ENCODE peak calls at places on chromosomes 2 and 18, in five cellular contexts. F is uterus, K is PC-3, G is psoas muscle, I is RWPE2. J is an unnamed sample. For H3K9me3, the result is how much of the 10 kb centered on the place peaks cover.

GRCh38 chr2:55999790-56000189 is 76.2 kb upstream of the EFEMP1 start:
- DNase-seq in F (no peak), I (no peak), K (no peak), G (no peak), J (no peak)

GRCh38 chr18:40056085-40056484 is 1898.9 kb upstream of the PIK3C3 start:
- DNase-seq in K (no peak), G (no peak), I (no peak), F (no peak), J (no peak)

GRCh38 chr2:134917958-134918517 is 584 bp upstream of the CCNT2 start:
- DNase-seq in G (peak), F (no peak), K (peak), I (no peak), J (peak)

GRCh38 chr18:27661320-27662049 is 476.4 kb upstream of the CHST9 start:
- DNase-seq in G (no peak), F (no peak), I (no peak), K (no peak), J (no peak)

GRCh38 chr2:53750369-53750768 is 17.2 kb upstream of the CHAC2 start:
- DNase-seq in G (no peak), F (no peak), K (no peak), I (no peak), J (no peak)

GRCh38 chr2:45232824-45233223 is 223.6 kb upstream of the SIX2 start:
- DNase-seq in F (no peak), I (no peak), K (no peak), G (no peak), J (no peak)

GRCh38 chr2:130987519-130988425 is 105.5 kb downstream of the FAM168B start:
- DNase-seq in F (no peak), G (no peak), I (no peak), K (no peak), J (no peak)

GRCh38 chr2:56348382-56348781 is 164.6 kb downstream of the CCDC85A start:
- DNase-seq in F (no peak), G (no peak), I (no peak), K (no peak), J (no peak)

GRCh38 chr2:6535572-6535971 is 330.1 kb downstream of the CMPK2 start:
- DNase-seq in I (no peak), F (no peak), G (no peak), K (no peak), J (no peak)

GRCh38 chr2:204542967-204543608 is 2.2 kb upstream of the PARD3B start:
- DNase-seq in K (no peak), F (no peak), G (no peak), I (no peak), J (no peak)

GRCh38 chr2:168357799-168358504 is 98.1 kb upstream of the CERS6 start:
- DNase-seq in G (no peak), I (no peak), F (no peak), K (no peak), J (no peak)

GRCh38 chr2:53268086-53268485 is 499.5 kb upstream of the CHAC2 start:
- DNase-seq in F (no peak), I (no peak), G (no peak), K (peak), J (no peak)

GRCh38 chr2:206586609-206587008 is 55.7 kb upstream of the FAM237A start:
- DNase-seq in G (no peak), I (no peak), F (no peak), K (peak), J (no peak)

GRCh38 chr2:99420031-99420430 is 69.8 kb downstream of the REV1 start:
- DNase-seq in G (no peak), K (peak), F (no peak), I (no peak), J (no peak)

GRCh38 chr2:37472959-37473358 is 128.5 kb downstream of the QPCT start:
- DNase-seq in F (no peak), G (no peak), I (no peak), K (peak), J (no peak)

DNA sequence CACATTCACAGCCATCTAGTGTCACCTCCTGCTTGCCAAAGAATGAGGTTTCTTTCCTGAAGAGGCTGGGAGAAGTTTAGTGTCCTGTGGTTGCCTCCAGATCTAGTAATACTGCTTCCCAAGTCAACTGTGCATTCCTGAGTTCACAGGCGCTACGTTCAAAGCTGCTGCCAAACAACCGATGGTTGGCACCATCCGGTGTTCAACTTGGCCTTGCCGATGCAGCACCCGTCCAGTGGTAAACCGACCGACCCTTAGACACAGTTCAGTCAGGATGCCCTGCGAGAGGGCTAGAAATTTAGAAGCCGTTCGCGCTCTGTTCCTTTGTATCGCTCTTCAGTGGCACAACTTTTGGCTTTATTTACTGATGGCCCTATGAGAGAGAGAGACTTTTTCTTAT is 28.6 kb downstream of the RMC1 start:
- DNase-seq in K (no peak), G (no peak), F (no peak), I (no peak), J (no peak)
- H3K27ac ChIP-seq in K (no peak), G (no peak), F (no peak), I (no peak), J (no peak)

GRCh38 chr2:222301296-222301997 is 2.6 kb upstream of the PAX3 start:
- DNase-seq in K (no peak), G (no peak), F (no peak), I (no peak), J (no peak)
- H3K9me3 ChIP-seq in K (under half), G (under half), F (under half), I (under half), J (under half)

DNA sequence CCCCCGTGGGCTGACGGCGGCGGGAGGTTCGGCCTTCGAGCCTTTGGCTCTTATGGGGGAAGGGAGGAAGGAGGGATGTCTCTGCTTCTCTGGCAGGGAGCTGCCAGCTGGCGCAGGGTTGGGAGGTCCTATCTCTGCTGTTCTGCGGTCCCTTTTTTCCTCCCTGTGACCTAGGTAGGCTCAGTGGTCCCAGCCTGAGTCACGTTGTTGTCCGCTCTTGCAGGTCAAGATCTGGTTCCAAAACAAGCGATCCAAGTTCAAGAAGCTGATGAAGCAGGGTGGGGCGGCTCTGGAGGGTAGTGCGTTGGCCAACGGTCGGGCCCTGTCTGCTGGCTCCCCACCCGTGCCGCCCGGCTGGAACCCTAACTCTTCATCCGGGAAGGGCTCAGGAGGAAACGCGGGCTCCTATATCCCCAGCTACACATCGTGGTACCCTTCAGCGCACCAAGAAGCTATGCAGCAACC is 2.5 kb downstream of the DLX1 start:
- DNase-seq in I (no peak), K (no peak), G (no peak), F (no peak), J (no peak)
- H3K4me3 ChIP-seq in I (no peak), K (no peak), G (no peak), F (no peak), J (no peak)

GRCh38 chr2:85712261-85712660 is 18.1 kb downstream of the GNLY start:
- DNase-seq in F (no peak), G (no peak), K (no peak), I (no peak), J (no peak)

GRCh38 chr2:85711578-85712060 is 17.5 kb downstream of the GNLY start:
- DNase-seq in K (no peak), F (no peak), I (no peak), G (no peak), J (no peak)

GRCh38 chr2:85713836-85714235 is 19.7 kb downstream of the GNLY start:
- DNase-seq in K (no peak), I (no peak), G (no peak), F (no peak), J (no peak)

GRCh38 chr2:85714841-85715240 is 20.7 kb downstream of the GNLY start:
- DNase-seq in G (no peak), F (no peak), I (no peak), K (no peak), J (no peak)

DNA sequence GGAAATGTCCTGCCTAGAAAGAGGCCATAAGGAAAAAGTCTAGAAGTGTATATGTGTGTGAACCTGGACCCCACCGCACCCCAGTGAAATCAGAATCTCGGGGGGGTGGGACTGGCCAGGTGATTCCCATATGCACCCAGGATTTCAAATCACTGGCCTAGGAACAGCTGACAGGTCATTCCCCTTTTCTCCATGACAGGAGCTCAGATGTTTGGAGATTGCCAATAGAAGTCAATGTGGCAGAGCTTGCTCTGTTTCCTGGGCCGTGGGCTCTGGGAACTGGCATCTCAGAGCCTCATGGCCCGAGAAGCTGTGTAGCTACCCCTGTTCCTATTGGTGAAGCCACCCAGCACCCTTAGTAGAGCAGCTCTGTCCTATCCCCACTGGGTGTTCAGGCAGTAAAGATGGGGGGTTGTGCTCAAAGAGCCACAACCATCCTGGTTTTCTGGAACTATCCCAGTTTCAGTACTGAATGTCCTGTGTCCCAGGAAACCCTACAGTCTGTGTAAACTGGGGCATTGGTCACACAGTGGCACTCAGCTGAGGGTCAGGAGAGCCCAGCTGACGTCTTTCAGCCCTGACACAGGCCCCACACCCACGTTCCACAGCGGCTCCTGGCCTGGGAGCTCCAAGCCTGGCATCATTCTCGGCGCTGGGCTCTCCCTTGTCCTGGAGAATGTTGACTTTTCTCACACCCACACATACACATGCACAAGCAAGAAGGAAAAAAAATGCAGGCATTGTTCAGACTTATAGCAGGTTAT is 18.9 kb downstream of the GNLY start:
- DNase-seq in F (no peak), I (no peak), G (peak), K (peak), J (no peak)
- H3K27ac ChIP-seq in F (peak), I (no peak), G (peak), K (peak), J (no peak)

DNA sequence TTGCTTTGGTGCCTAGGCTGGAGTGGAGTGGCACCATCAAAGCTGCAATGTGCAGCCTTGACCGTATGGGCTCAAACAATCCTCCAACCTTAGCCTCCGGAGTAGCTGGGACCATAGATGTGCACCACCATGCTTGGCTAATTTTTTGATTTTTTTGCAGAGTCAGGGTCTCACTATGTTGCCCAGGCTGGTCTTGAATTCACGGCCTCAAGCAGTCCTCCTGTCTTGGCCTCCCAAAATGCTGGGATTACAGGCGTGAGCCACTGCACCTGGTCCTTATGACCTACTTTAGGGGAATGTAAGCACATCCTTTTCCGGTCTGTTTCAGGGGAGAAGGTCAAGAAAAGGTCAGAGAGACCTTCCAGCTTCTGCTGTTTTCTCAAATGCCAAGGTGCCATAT is 53.4 kb upstream of the SPRED2 start:
- DNase-seq in I (no peak), K (no peak), G (no peak), F (no peak), J (no peak)
- H3K9me3 ChIP-seq in I (under half), K (under half), G (under half), F (under half), J (under half)

GRCh38 chr2:219155054-219155644 is 5.5 kb downstream of the NHEJ1 start:
- DNase-seq in G (no peak), I (no peak), K (peak), F (no peak), J (peak)
- H3K4me3 ChIP-seq in G (no peak), I (no peak), K (no peak), F (no peak), J (no peak)

GRCh38 chr18:48693006-48693405 is 154.2 kb downstream of the CTIF start:
- DNase-seq in I (no peak), G (no peak), F (no peak), K (no peak), J (no peak)
- H3K27ac ChIP-seq in I (no peak), G (peak), F (no peak), K (no peak), J (no peak)

GRCh38 chr18:56166914-56167313 is 471.5 kb downstream of the TXNL1 start:
- DNase-seq in G (no peak), F (no peak), K (peak), I (no peak), J (no peak)
- H3K9me3 ChIP-seq in G (under half), F (under half), K (under half), I (under half), J (under half)

DNA sequence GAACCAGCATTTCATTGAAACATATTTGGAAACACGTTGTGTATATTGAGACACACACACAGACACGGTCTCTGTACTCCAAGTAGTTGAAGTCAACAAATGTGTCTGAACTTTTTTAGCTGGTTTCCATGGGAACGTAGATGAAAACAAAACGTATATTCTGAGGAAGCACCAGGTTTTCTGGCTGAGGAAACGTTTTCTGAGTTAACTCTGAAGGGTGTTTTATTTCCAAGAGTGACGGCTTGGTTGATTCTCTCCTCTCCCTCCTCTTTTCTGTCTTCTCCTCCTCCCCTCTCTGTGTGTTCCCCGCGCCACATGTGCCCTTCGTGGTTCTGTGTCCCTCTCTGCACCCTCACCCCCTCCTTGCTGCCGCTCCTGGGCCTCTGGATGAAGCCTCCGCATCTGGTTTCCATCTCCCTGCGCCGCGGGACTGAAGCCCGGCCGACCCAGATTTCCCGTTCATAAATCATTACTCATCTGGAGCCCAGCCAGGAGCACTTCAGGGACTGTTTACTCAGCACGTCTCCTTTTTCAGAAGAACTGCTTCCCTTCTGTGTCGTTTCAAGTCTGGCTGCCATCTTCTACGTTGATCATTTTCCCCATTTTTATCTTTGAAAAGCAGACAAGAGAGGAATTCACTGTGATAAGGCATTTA is 122.7 kb downstream of the COL6A3 start:
- DNase-seq in K (peak), G (peak), I (peak), F (peak), J (no peak)
- H3K4me3 ChIP-seq in K (peak), G (peak), I (no peak), F (no peak), J (no peak)